ENCODE peak calls at places on chromosome 13, in five cellular contexts. O is endothelial cell, A is lower leg skin, Y is heart right ventricle, M is GM06990. W is an unnamed sample.

GRCh38 chr13:112821340-112822055 is 131.7 kb downstream of the ATP11A start:
- DNase-seq in O (no peak), A (no peak), Y (no peak), M (no peak), W (no peak)

GRCh38 chr13:91520952-91521351 is 122.5 kb downstream of the GPC5 start:
- DNase-seq in O (no peak), A (no peak), Y (no peak), M (no peak), W (no peak)

GRCh38 chr13:73870970-73871935 is 263.0 kb downstream of the KLF12 start:
- DNase-seq in O (no peak), A (no peak), Y (no peak), M (no peak), W (no peak)

GRCh38 chr13:109595466-109595865 is 190.9 kb downstream of the IRS2 start:
- DNase-seq in O (no peak), A (no peak), Y (no peak), M (no peak), W (no peak)

GRCh38 chr13:46392967-46393366 is 5.9 kb upstream of the RUBCNL start:
- DNase-seq in O (no peak), A (no peak), Y (no peak), M (peak), W (no peak)

GRCh38 chr13:109782066-109782822 is 4.1 kb downstream of the IRS2 start:
- DNase-seq in O (no peak), A (no peak), Y (no peak), M (no peak), W (no peak)

GRCh38 chr13:63124863-63125262 is 1709.2 kb upstream of the PCDH20 start:
- DNase-seq in O (no peak), A (no peak), Y (no peak), M (no peak), W (no peak)

GRCh38 chr13:96850538-96850937 is 143.7 kb downstream of the OXGR1 start:
- DNase-seq in O (no peak), A (no peak), Y (no peak), M (no peak), W (no peak)

GRCh38 chr13:109072505-109072904 is 443.1 kb downstream of the MYO16 start:
- DNase-seq in O (no peak), A (no peak), Y (no peak), M (no peak), W (no peak)

GRCh38 chr13:29484236-29484635 is 111.3 kb downstream of the SLC7A1 start:
- DNase-seq in O (no peak), A (no peak), Y (no peak), M (no peak), W (no peak)

GRCh38 chr13:84651288-84651687 is 769.0 kb upstream of the SLITRK1 start:
- DNase-seq in O (no peak), A (no peak), Y (no peak), M (no peak), W (no peak)

GRCh38 chr13:110027470-110028240 is 241.3 kb upstream of the IRS2 start:
- DNase-seq in O (no peak), A (no peak), Y (no peak), M (no peak), W (no peak)

GRCh38 chr13:19587635-19588300 is 26.4 kb upstream of the TPTE2 start:
- DNase-seq in O (no peak), A (no peak), Y (no peak), M (peak), W (no peak)
- TF ChIP-seq CTCF in O (peak), A (no peak), Y (peak), M (peak), W (no peak)

GRCh38 chr13:60957816-60958215 is 457.8 kb downstream of the PCDH20 start:
- DNase-seq in O (no peak), A (no peak), Y (no peak), M (no peak), W (no peak)
- TF ChIP-seq CTCF in O (no peak), A (no peak), Y (no peak), M (no peak), W (no peak)

GRCh38 chr13:26132756-26133155 is 80.9 kb upstream of the SHISA2 start:
- DNase-seq in O (no peak), A (no peak), Y (no peak), M (no peak), W (no peak)
- TF ChIP-seq CTCF in O (no peak), A (no peak), Y (peak), M (peak), W (no peak)

DNA sequence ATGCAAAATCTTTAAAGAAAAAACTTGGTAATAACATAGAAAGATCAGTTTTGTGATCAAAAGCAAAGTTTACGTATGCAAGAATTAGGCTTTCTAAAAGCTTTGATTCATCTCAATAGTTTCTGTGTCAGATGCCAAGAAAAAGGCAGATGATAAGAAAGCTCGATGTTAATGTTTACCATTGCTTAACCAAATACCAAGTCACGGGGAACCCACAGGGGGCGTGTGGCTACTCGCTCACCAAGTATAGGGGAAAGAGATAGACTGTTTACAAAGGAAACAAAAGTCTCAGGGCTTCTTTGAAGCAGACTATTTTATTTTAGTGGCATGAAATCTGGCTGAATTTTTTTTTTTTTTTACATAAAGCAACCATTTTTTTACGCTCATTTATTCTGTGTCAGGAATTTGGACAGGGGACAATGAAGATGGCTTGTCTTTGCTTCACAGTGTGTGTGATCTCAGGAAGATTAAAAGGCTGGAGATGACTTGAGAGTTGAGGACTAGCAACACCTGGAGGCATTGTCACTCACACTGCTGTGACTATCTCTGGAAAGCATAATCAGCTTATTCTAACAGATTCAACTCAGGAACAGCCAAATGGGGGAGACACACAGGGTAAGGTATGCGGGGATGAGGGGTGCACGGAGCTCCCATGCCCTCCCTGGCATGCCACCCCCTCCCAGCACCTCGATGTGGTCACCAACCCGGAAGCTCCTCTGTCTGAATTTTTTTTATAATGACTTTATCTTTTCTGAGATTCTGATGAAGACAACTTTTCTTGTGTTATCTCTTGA is 24.9 kb downstream of the RCBTB1 start:
- DNase-seq in O (no peak), A (no peak), Y (no peak), M (no peak), W (no peak)
- TF ChIP-seq CTCF in O (no peak), A (no peak), Y (peak), M (no peak), W (no peak)

DNA sequence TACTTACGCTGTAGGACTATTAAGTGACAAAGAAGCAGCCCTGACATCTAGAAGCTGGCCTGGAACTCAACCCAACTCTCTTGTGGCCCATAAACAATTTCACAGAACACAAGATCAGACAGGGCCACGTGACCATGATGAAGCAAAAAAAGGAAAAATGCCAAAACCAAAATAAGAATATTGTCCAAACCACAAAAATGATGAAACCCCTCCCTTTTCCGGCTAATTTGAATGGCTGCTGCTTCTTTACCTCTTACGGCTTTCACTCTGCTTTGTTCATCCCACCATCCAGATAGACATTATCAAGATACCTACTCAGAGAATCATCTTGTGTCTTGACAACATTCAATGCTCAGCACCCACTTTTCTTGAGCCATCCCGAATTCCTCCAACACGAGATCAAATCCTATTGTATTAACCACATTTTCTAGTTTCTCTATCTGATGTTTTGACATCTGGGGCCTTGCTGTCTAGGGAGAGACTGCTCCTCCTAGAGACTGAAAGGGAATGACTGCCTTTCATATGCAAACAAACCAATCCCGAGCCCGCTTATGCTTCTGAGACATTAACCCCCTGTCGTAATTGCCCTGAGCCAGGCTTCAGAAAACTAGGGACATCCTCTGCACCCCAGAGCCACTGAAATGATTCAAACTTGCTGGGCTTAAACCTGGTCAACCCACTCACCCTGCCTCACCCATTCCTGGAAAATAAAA is 186.3 kb downstream of the TDRD3 start:
- DNase-seq in O (no peak), A (peak), Y (no peak), M (no peak), W (no peak)
- TF ChIP-seq CTCF in O (no peak), A (no peak), Y (peak), M (no peak), W (no peak)

GRCh38 chr13:93304868-93305613 is 78.4 kb downstream of the GPC6 start:
- DNase-seq in O (no peak), A (no peak), Y (no peak), M (no peak), W (no peak)
- TF ChIP-seq CTCF in O (no peak), A (no peak), Y (no peak), M (no peak), W (no peak)

GRCh38 chr13:80341098-80341701 is at the start of gene SPRY2:
- DNase-seq in O (peak), A (peak), Y (peak), M (peak), W (peak)
- TF ChIP-seq CTCF in O (no peak), A (no peak), Y (peak), M (no peak), W (no peak)

GRCh38 chr13:31543190-31543589 is 196.1 kb upstream of the RXFP2 start:
- DNase-seq in O (no peak), A (no peak), Y (no peak), M (no peak), W (no peak)

GRCh38 chr13:31540316-31540715 is 199.0 kb upstream of the RXFP2 start:
- DNase-seq in O (no peak), A (no peak), Y (no peak), M (no peak), W (no peak)

GRCh38 chr13:31538067-31539042 is 201.0 kb upstream of the RXFP2 start:
- DNase-seq in O (peak), A (no peak), Y (no peak), M (no peak), W (no peak)
- TF ChIP-seq CTCF in O (peak), A (no peak), Y (peak), M (peak), W (no peak)